ENCODE peak calls at places on chromosomes 13 and 19, in nine cellular contexts. B is brain microvascular endothelial cell, A is AG09319, K is heart left ventricle, M is kidney, O is astrocyte, R is lower leg skin, V is thoracic aorta, N is cardiac muscle cell. J is an unnamed sample.

GRCh38 chr13:22432690-22433089 is 748.1 kb upstream of the SGCG start:
- DNase-seq in A (no peak), M (no peak), R (no peak), B (no peak), V (no peak), N (no peak), O (no peak), K (no peak), J (no peak)

GRCh38 chr19:2051771-2052704 is 994 bp upstream of the MKNK2 start:
- DNase-seq in N (no peak), B (no peak), R (peak; percentile 91), A (no peak), K (peak; percentile 73), O (no peak), V (no peak), M (peak; percentile 87), J (no peak)

GRCh38 chr13:76822691-76823267 is 63.4 kb downstream of the KCTD12 start:
- DNase-seq in M (no peak), R (no peak), A (no peak), B (no peak), N (no peak), V (no peak), O (peak; percentile 6), K (no peak), J (no peak)

GRCh38 chr19:1780272-1780957 is 27.1 kb downstream of the ONECUT3 start:
- DNase-seq in A (no peak), K (no peak), O (no peak), N (no peak), V (no peak), R (no peak), B (no peak), M (peak; percentile 55), J (no peak)

GRCh38 chr19:46691948-46692347 is 25.0 kb downstream of the PRKD2 start:
- DNase-seq in A (no peak), R (no peak), N (no peak), M (no peak), B (no peak), V (no peak), O (no peak), K (no peak), J (no peak)

GRCh38 chr13:110525328-110526319 is 35.9 kb downstream of the RAB20 start:
- DNase-seq in M (peak; percentile 51), R (no peak), A (no peak), V (no peak), B (no peak), N (no peak), K (peak; percentile 80), O (no peak), J (no peak)

GRCh38 chr19:13935765-13936486 is 2.3 kb downstream of the PODNL1 start:
- DNase-seq in M (peak; percentile 66), R (no peak), K (no peak), V (no peak), A (no peak), N (peak; percentile 50), B (no peak), O (no peak), J (no peak)

GRCh38 chr13:41356788-41357187 is 45.7 kb downstream of the NAA16 start:
- DNase-seq in R (no peak), V (no peak), A (no peak), M (no peak), K (no peak), N (no peak), O (no peak), B (no peak), J (no peak)

GRCh38 chr13:21812192-21812626 is 141.3 kb downstream of the FGF9 start:
- DNase-seq in B (no peak), R (no peak), O (no peak), N (peak; percentile 6), A (no peak), K (no peak), M (peak; percentile 86), V (no peak), J (no peak)

GRCh38 chr19:4969292-4969771 is 419 bp downstream of the KDM4B start:
- DNase-seq in A (no peak), M (no peak), B (no peak), R (no peak), N (no peak), K (no peak), O (no peak), V (no peak), J (no peak)

GRCh38 chr19:16262618-16263017 is 62.0 kb upstream of the KLF2 start:
- DNase-seq in R (no peak), O (no peak), N (peak; percentile 66), K (no peak), M (peak; percentile 51), V (no peak), B (peak; percentile 39), A (no peak), J (no peak)

GRCh38 chr13:103730407-103730806 is 664.2 kb upstream of the SLC10A2 start:
- DNase-seq in V (no peak), M (no peak), B (no peak), K (peak; percentile 68), A (no peak), R (no peak), N (peak; percentile 68), O (no peak), J (no peak)

DNA sequence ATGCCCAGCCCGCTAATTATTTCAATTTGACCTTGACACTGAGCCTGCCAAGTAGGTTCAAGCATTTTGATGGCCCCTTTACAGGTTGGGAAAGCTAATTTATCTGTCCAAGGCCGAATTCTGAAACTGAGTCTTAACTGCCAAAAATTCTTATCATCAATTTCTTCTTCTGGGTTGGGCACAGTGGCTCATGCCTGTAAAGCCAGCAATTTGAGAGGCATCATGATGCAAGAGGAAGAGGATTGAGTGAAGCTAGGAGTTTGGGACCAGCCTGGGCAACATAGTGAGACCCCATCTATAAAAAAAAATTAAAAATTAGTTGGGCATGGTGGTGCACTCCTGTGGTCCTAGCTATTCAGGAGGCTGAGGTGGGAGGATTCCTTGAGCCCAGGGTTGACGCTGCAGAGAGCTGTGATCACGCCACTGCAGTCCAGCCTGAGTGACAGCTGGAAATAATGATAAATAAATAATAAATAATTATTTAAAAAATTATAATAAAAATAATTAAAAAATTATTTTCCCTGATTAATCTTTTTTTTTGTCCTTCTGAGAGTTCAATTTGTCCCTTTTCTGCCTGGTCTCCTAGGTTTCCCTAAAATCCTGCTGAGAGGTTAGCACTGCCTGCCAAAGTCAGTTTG is 1.3 kb upstream of the LDLR start:
- DNase-seq in A (no peak), N (no peak), V (no peak), B (no peak), K (no peak), R (no peak), O (no peak), M (no peak), J (no peak)
- TF ChIP-seq CTCF in A (no peak), N (no peak), V (no peak), B (no peak), K (no peak), R (no peak), O (no peak), M (no peak), J (no peak)

GRCh38 chr19:55526216-55527196 is 10.4 kb downstream of the SBK2 start:
- DNase-seq in M (peak; percentile 82), A (peak; percentile 16), K (peak; percentile 89), O (peak; percentile 46), N (peak; percentile 56), R (no peak), V (no peak), B (peak; percentile 62), J (no peak)

GRCh38 chr19:55529636-55530230 is 7.2 kb downstream of the SBK2 start:
- DNase-seq in V (no peak), B (no peak), A (no peak), N (no peak), O (no peak), K (no peak), R (no peak), M (no peak), J (no peak)

GRCh38 chr19:55525289-55526101 is 11.4 kb downstream of the SBK2 start:
- DNase-seq in N (no peak), A (no peak), O (no peak), R (no peak), V (no peak), K (no peak), M (no peak), B (no peak), J (no peak)

GRCh38 chr19:55527197-55528029 is 9.5 kb downstream of the SBK2 start:
- DNase-seq in V (no peak), M (no peak), A (no peak), B (no peak), O (no peak), R (no peak), N (no peak), K (no peak), J (no peak)

DNA sequence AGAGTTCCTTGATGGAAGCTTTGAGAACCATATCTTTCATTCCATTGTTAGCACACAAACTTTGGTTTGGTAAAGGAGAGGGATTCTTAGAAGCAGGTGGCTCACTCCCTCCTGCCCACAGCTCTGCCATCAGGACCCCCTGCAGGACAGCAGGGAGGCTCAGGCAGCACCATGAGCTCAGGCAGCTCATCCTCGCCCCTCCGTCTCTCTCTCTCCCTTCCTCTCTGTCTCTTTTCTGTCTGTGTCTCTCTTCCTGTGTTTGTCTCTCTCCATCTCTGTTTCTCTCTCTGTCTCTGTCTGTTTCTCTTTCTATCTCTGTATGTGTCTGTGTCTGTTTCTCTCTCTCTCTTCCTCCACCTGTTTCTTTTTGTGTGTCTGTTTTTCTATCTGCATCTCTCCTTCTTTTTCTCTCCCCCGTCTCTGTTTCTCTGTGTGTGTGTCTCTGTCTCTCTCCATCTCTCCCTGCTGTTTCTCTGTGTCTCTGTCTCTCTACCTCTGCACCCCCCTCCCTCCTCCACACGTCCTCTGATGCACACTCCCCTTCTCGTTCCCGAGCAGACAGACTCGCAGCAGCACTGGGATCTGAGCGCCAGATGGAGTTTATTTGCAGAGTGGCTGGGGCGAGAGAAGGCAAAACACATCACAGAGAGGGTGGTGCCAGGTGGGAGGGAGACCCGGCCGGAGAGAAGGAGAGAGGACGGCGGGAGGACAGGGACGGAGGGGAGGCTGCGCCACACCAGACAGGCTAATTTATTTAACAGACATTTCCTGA is 8.7 kb downstream of the SBK2 start:
- DNase-seq in A (no peak), R (no peak), V (no peak), K (no peak), B (no peak), O (no peak), M (no peak), N (no peak), J (no peak)
- TF ChIP-seq CTCF in A (peak; percentile 14), R (no peak), V (no peak), K (no peak), B (peak; percentile 33), O (no peak), M (no peak), N (no peak), J (no peak)

GRCh38 chr19:50264483-50265186 is 61.2 kb downstream of the MYH14 start:
- DNase-seq in B (no peak), M (no peak), A (no peak), N (no peak), V (no peak), K (no peak), O (no peak), R (no peak), J (no peak)
- TF ChIP-seq CTCF in B (no peak), M (no peak), A (no peak), N (no peak), V (no peak), K (no peak), O (no peak), R (no peak), J (no peak)

DNA sequence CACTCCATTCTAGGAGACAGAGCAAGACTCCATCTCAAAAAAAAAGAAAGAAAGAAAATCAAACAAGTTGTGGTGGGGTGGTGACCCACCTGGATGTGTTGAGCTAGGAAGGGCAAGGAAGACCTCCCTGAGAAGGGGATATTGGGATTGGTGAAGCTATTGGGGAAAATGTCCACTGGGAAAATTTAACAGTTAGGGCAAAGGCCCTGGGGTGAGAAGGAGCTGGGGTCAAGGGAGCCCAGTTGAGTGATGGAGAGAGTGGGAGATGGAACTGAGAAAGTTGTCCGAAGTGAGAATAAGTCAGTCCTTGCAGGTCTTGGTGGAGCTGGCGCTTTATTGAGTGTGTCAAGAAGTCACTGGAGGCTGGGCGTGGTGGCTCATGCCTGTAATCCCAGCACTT is 5.9 kb downstream of the SERTAD3 start:
- DNase-seq in B (no peak), O (no peak), N (no peak), K (peak; percentile 10), M (no peak), R (no peak), V (no peak), A (no peak), J (no peak)
- TF ChIP-seq CTCF in B (no peak), O (no peak), N (no peak), K (no peak), M (no peak), R (no peak), V (no peak), A (no peak), J (no peak)

J was measured in omental fat pad.